ENCODE peak calls at places on chromosomes 11 and 22, in five cellular contexts. A, E, Q, B and F are unnamed samples.

GRCh38 chr11:62253999-62254542 is 12.0 kb downstream of the SCGB1D2 start:
- DNase-seq in E (no peak), Q (no peak), A (no peak), B (no peak), F (no peak)

GRCh38 chr22:45550891-45551290 is 48.2 kb downstream of the FBLN1 start:
- DNase-seq in E (no peak), A (no peak), Q (no peak), B (no peak), F (no peak)

GRCh38 chr11:5705688-5706087 is 16.1 kb downstream of the TRIM22 start:
- DNase-seq in E (no peak), Q (no peak), B (peak; percentile 16), A (no peak), F (no peak)

GRCh38 chr11:115324569-115325432 is 179.4 kb downstream of the CADM1 start:
- DNase-seq in A (peak; percentile 16), Q (no peak), B (peak; percentile 66), E (peak; percentile 9), F (peak; percentile 79)

GRCh38 chr11:118619444-118620205 is 12.2 kb downstream of the PHLDB1 start:
- DNase-seq in A (peak; percentile 77), B (peak; percentile 97), Q (no peak), E (peak; percentile 64), F (no peak)

GRCh38 chr11:75159081-75159953 is 8.4 kb downstream of the SLCO2B1 start:
- DNase-seq in B (no peak), A (no peak), Q (no peak), E (no peak), F (no peak)

GRCh38 chr22:21051145-21051835 is 5.5 kb downstream of the LRRC74B start:
- DNase-seq in A (no peak), Q (no peak), B (no peak), E (no peak), F (no peak)

GRCh38 chr11:24386551-24387404 is 110.1 kb upstream of the LUZP2 start:
- DNase-seq in E (peak; percentile 10), B (peak; percentile 26), A (no peak), Q (no peak), F (no peak)

GRCh38 chr22:38398609-38399401 is 56.2 kb downstream of the KCNJ4 start:
- DNase-seq in Q (peak; percentile 78), E (peak; percentile 39), A (peak; percentile 86), B (peak; percentile 33), F (peak; percentile 89)

GRCh38 chr22:45503071-45503815 is 560 bp downstream of the FBLN1 start:
- DNase-seq in A (no peak), Q (no peak), B (no peak), E (peak; percentile 32), F (no peak)

GRCh38 chr11:4454031-4454430 is 4.9 kb downstream of the OR52K2 start:
- DNase-seq in Q (no peak), A (no peak), B (no peak), E (no peak), F (no peak)

GRCh38 chr11:133029096-133029495 is 503.2 kb downstream of the OPCML start:
- DNase-seq in B (peak; percentile 4), Q (no peak), A (no peak), E (no peak), F (no peak)

GRCh38 chr11:43573233-43573632 is 107.3 kb upstream of the HSD17B12 start:
- DNase-seq in Q (no peak), B (no peak), A (no peak), E (no peak), F (peak; percentile 51)

GRCh38 chr11:44903518-44903917 is 47.2 kb downstream of the TP53I11 start:
- DNase-seq in Q (no peak), A (no peak), B (no peak), E (no peak), F (no peak)

GRCh38 chr22:24011735-24012068 is 598 bp downstream of the CABIN1 start:
- DNase-seq in A (no peak), Q (no peak), B (peak; percentile 6), E (no peak), F (no peak)

GRCh38 chr22:32985899-32986772 is 72.0 kb downstream of the SYN3 start:
- DNase-seq in A (peak; percentile 86), Q (no peak), B (peak; percentile 49), E (peak; percentile 95), F (peak; percentile 63)

GRCh38 chr22:46592390-46592872 is 27.8 kb upstream of the GRAMD4 start:
- DNase-seq in A (peak; percentile 69), E (peak; percentile 63), Q (peak; percentile 57), B (peak; percentile 89), F (peak; percentile 82)

GRCh38 chr22:49602481-49602880 is 225.2 kb downstream of the BRD1 start:
- DNase-seq in A (no peak), B (no peak), E (no peak), Q (no peak), F (no peak)

GRCh38 chr22:11253000-11253511 is 4274.9 kb upstream of the OR11H1 start:
- DNase-seq in Q (peak; percentile 10), B (no peak), A (peak; percentile 2), E (no peak), F (no peak)

GRCh38 chr11:120121336-120121735 is 16.6 kb downstream of the TRIM29 start:
- DNase-seq in E (no peak), B (no peak), Q (no peak), A (no peak), F (no peak)

GRCh38 chr11:127993788-127994187 is 593.6 kb downstream of the ETS1 start:
- DNase-seq in Q (no peak), A (no peak), E (no peak), B (no peak), F (no peak)

DNA sequence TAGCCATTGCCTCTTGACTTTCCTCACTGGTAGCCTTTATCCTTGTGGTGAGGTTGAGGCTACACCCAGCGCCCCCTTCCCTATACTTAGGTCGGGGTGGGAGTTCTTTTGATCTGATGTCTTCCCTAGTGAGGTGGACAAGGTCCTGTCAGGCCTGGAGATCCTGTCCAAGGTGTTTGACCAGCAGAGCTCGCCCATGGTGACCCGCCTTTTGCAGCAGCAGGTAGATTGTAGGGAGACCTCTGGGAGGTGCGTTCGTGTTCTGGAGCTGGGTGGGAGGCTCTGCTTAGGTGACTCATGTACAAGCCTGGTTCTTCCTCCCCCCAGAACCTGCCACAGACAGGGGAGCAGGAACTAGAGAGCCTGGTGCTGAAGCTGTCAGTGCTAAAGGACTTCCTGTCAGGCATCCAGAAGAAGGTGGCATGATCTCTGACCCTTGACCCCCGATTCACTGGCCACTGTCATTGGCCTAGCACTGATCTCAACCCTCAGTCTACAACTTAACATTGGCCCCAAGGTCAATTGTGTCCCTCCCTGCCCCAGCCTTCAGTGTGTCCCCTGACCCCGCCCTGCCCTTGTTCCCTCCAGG is 4.9 kb downstream of the INPPL1 start:
- DNase-seq in A (no peak), B (no peak), E (no peak), Q (no peak), F (no peak)
- H3K36me3 ChIP-seq in A (peaks cover 50% of the 10 kb centered on the region), B (peaks cover 35% of the 10 kb centered on the region), E (peaks cover 37% of the 10 kb centered on the region), Q (peaks cover 47% of the 10 kb centered on the region), F (peaks cover 79% of the 10 kb centered on the region)

GRCh38 chr22:29926057-29926456 is 43.1 kb downstream of the MTMR3 start:
- DNase-seq in E (no peak), B (no peak), Q (no peak), A (no peak), F (no peak)
- H3K9me3 ChIP-seq in E (no peaks in the 10 kb centered on the region), B (no peaks in the 10 kb centered on the region), Q (no peaks in the 10 kb centered on the region), A (peaks cover 17% of the 10 kb centered on the region), F (no peaks in the 10 kb centered on the region)

DNA sequence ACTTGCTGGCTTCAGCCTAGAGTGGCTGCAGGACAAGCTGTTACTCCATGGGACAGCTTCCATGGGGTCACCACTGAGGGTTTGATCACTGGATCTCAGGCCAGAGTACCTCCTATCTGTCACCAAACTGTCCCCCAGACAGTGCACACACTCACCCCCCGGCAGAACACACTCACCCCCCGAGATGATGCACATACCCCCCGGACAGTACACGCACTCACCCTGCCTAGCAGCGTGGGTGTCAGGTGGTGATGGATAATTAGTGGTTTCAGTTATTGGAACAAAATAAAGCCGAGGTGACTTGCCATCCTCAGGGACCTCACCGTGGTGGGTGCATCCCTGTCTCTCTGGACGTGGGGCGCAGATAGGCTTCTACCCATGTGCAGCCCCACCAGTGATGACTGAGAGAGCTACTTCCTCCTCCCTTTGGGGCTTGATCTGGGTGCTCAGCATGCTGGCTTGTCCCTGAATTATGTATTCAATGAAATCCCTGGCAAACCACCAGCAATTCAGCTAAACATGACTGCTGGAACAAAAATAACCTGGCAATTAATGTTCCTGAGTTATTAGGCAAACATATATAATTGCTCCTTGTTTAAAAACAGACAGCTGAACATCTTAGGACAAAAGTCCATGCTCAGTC is 18.9 kb downstream of the TANGO2 start:
- DNase-seq in Q (no peak), E (no peak), A (no peak), B (no peak), F (no peak)
- H3K36me3 ChIP-seq in Q (peaks cover 42% of the 10 kb centered on the region), E (peaks cover 27% of the 10 kb centered on the region), A (peaks cover 33% of the 10 kb centered on the region), B (no peaks in the 10 kb centered on the region), F (peaks cover 30% of the 10 kb centered on the region)

DNA sequence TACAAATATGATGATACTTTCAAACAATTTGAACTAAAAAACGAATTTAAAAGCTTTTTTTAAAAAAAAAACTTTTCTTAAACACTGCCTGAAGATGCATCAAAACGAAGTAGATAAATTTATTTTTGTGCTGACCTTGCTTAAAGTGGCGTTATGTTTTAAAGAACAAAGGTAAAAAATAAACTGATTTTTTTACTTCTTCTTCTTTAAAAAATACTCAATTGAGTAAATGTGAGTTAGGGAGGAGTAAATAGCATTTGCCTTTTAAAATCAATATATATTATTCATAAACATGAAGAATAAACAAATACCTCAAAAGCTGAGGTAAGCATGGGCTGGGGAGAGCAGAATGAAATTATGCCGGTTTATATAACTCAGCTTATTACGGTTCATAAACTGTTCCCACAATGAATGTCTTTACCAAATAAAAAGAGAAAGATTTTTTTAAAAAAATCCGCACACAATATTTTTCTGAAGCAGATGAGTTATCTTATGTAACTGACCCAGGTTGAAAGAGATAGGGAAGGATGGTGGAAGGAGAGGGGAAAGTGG is 9.0 kb downstream of the PAX6 start:
- DNase-seq in E (no peak), B (no peak), A (no peak), Q (no peak), F (no peak)
- H3K9me3 ChIP-seq in E (no peaks in the 10 kb centered on the region), B (no peaks in the 10 kb centered on the region), A (no peaks in the 10 kb centered on the region), Q (no peaks in the 10 kb centered on the region), F (no peaks in the 10 kb centered on the region)

GRCh38 chr22:30955153-30955552 is 13.4 kb downstream of the MORC2 start:
- DNase-seq in Q (no peak), E (no peak), A (no peak), B (no peak), F (no peak)
- H3K36me3 ChIP-seq in Q (no peaks in the 10 kb centered on the region), E (peaks cover 75% of the 10 kb centered on the region), A (peaks cover 6% of the 10 kb centered on the region), B (peaks cover 21% of the 10 kb centered on the region), F (peaks cover 81% of the 10 kb centered on the region)

DNA sequence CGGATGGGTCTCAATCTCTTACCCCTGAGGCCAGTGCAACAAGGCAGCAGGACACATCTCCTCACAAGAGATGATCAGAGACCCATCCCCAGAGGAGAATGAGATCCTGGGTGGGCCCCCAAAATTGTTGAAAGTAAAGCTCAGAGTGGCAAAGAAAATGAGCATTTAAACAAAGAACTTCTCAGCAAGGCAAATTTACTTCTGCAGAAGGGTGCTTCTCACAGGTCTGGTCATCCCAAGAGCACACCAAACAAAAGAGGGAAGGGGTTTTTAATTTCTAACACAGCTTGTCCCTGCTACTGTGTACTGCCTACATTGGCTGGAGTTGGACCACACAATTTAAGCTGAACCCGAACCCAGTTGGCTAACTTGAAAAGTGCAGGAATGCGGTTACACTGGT is 1628.6 kb upstream of the RAG2 start:
- DNase-seq in Q (no peak), A (no peak), E (no peak), B (peak; percentile 6), F (no peak)
- H3K9me3 ChIP-seq in Q (no peaks in the 10 kb centered on the region), A (peaks cover 63% of the 10 kb centered on the region), E (peaks cover 2% of the 10 kb centered on the region), B (peaks cover 16% of the 10 kb centered on the region), F (no peaks in the 10 kb centered on the region)